ENCODE peak calls at places on chromosomes 2 and 18, in five cellular contexts. One of them, this sample, is unnamed.

GRCh38 chr2:240199133-240199870 is 58.8 kb upstream of the OTOS start:
- DNase-seq in NCI-H774: no peak
- DNase-seq in CD4-positive, alpha-beta T cell: no peak
- DNase-seq in MV-4-11: no peak
- DNase-seq in uterus: peak
- DNase-seq in this sample: no peak

GRCh38 chr2:10302479-10303173 is at the start of gene HPCAL1:
- DNase-seq in NCI-H774: peak
- DNase-seq in CD4-positive, alpha-beta T cell: peak
- DNase-seq in MV-4-11: peak
- DNase-seq in uterus: peak
- DNase-seq in this sample: peak

GRCh38 chr18:24014062-24014985 is at the start of gene TTC39C:
- DNase-seq in NCI-H774: peak
- DNase-seq in CD4-positive, alpha-beta T cell: peak
- DNase-seq in MV-4-11: peak
- DNase-seq in uterus: peak
- DNase-seq in this sample: peak

GRCh38 chr2:86809481-86810121 is 18.9 kb upstream of the CD8A start:
- DNase-seq in NCI-H774: no peak
- DNase-seq in CD4-positive, alpha-beta T cell: no peak
- DNase-seq in MV-4-11: no peak
- DNase-seq in uterus: no peak
- DNase-seq in this sample: no peak

GRCh38 chr2:218002792-218003191 is at the start of gene TNS1:
- DNase-seq in NCI-H774: no peak
- DNase-seq in CD4-positive, alpha-beta T cell: no peak
- DNase-seq in MV-4-11: no peak
- DNase-seq in uterus: peak
- DNase-seq in this sample: no peak

GRCh38 chr2:165820296-165820695 is 26.2 kb upstream of the GALNT3 start:
- DNase-seq in NCI-H774: no peak
- DNase-seq in CD4-positive, alpha-beta T cell: no peak
- DNase-seq in MV-4-11: no peak
- DNase-seq in uterus: no peak
- DNase-seq in this sample: peak

GRCh38 chr2:28447943-28448737 is 47.7 kb upstream of the PLB1 start:
- DNase-seq in NCI-H774: no peak
- DNase-seq in CD4-positive, alpha-beta T cell: no peak
- DNase-seq in MV-4-11: peak
- DNase-seq in uterus: no peak
- DNase-seq in this sample: no peak

GRCh38 chr18:23871410-23871809 is 143.1 kb upstream of the TTC39C start:
- DNase-seq in NCI-H774: no peak
- DNase-seq in CD4-positive, alpha-beta T cell: peak
- DNase-seq in MV-4-11: no peak
- DNase-seq in uterus: no peak
- DNase-seq in this sample: peak

GRCh38 chr2:219245899-219246230 is 586 bp downstream of the STK16 start:
- DNase-seq in NCI-H774: no peak
- DNase-seq in CD4-positive, alpha-beta T cell: no peak
- DNase-seq in MV-4-11: no peak
- DNase-seq in uterus: no peak
- DNase-seq in this sample: no peak

GRCh38 chr2:28991021-28991420 is 9.9 kb downstream of the TOGARAM2 start:
- DNase-seq in NCI-H774: no peak
- DNase-seq in CD4-positive, alpha-beta T cell: no peak
- DNase-seq in MV-4-11: no peak
- DNase-seq in uterus: no peak
- DNase-seq in this sample: no peak

GRCh38 chr2:143807192-143807591 is 678.0 kb downstream of the ARHGAP15 start:
- DNase-seq in NCI-H774: no peak
- DNase-seq in CD4-positive, alpha-beta T cell: no peak
- DNase-seq in MV-4-11: no peak
- DNase-seq in uterus: no peak
- DNase-seq in this sample: no peak

GRCh38 chr2:155546715-155547555 is 785.6 kb downstream of the NR4A2 start:
- DNase-seq in NCI-H774: no peak
- DNase-seq in CD4-positive, alpha-beta T cell: no peak
- DNase-seq in MV-4-11: no peak
- DNase-seq in uterus: no peak
- DNase-seq in this sample: peak

GRCh38 chr2:62254424-62255266 is 58.7 kb downstream of the B3GNT2 start:
- DNase-seq in NCI-H774: no peak
- DNase-seq in CD4-positive, alpha-beta T cell: no peak
- DNase-seq in MV-4-11: no peak
- DNase-seq in uterus: no peak
- DNase-seq in this sample: no peak

GRCh38 chr2:9037176-9037575 is 33.7 kb upstream of the MBOAT2 start:
- DNase-seq in NCI-H774: no peak
- DNase-seq in CD4-positive, alpha-beta T cell: no peak
- DNase-seq in MV-4-11: no peak
- DNase-seq in uterus: no peak
- DNase-seq in this sample: no peak